ENCODE peak calls at places on chromosomes 16 and 17, in nine cellular contexts. C is HepG2, R is PC-3, V is endothelial cell of umbilical vein, G is GM12878, D is keratinocyte, A is MM.1S, B is fibroblast of lung, U is neural progenitor cell. N is an unnamed sample.

GRCh38 chr17:64920026-64920418 is 744 bp upstream of the LRRC37A3 start:
- DNase-seq in G (no peak), D (no peak), R (peak), B (no peak), V (no peak), A (no peak), U (peak), C (peak), N (peak)

GRCh38 chr17:63930951-63931575 is 1.1 kb downstream of the CD79B start:
- DNase-seq in U (peak), V (no peak), A (peak), B (no peak), R (no peak), C (no peak), D (no peak), G (no peak), N (no peak)

GRCh38 chr16:78794581-78795300 is 695.3 kb downstream of the WWOX start:
- DNase-seq in U (no peak), V (no peak), R (no peak), D (no peak), B (no peak), C (no peak), A (no peak), G (no peak), N (no peak)

GRCh38 chr16:1332618-1333148 is 762 bp upstream of the BAIAP3 start:
- DNase-seq in G (no peak), B (no peak), A (no peak), U (no peak), V (no peak), R (no peak), C (no peak), D (no peak), N (no peak)

GRCh38 chr17:73278465-73279453 is 17.1 kb upstream of the CPSF4L start:
- DNase-seq in B (peak), C (no peak), R (peak), D (no peak), V (peak), U (no peak), G (no peak), A (no peak), N (peak)

GRCh38 chr17:29063992-29064391 is 21.1 kb downstream of the PIPOX start:
- DNase-seq in V (peak), R (no peak), A (no peak), D (no peak), U (no peak), B (no peak), C (no peak), G (no peak), N (no peak)

GRCh38 chr17:78127888-78128615 is 503 bp downstream of the TMC6 start:
- DNase-seq in G (no peak), B (no peak), A (no peak), V (no peak), R (peak), C (peak), D (no peak), U (peak), N (no peak)

GRCh38 chr17:50689251-50689650 is 18.5 kb downstream of the ANKRD40 start:
- DNase-seq in U (peak), B (peak), D (no peak), G (no peak), V (no peak), A (no peak), C (no peak), R (peak), N (no peak)

GRCh38 chr17:8152112-8152775 is at the start of gene PER1:
- DNase-seq in A (peak), C (peak), G (peak), R (peak), D (no peak), V (peak), U (peak), B (peak), N (peak)

GRCh38 chr16:27903046-27903655 is 160.4 kb downstream of the GSG1L start:
- DNase-seq in C (no peak), U (no peak), A (no peak), G (no peak), B (no peak), D (no peak), R (no peak), V (no peak), N (no peak)

GRCh38 chr17:82232322-82232785 is 3.5 kb downstream of the SLC16A3 start:
- DNase-seq in D (no peak), R (no peak), A (no peak), G (no peak), C (no peak), U (no peak), B (no peak), V (no peak), N (no peak)

GRCh38 chr17:42346473-42346872 is 41.8 kb downstream of the STAT3 start:
- DNase-seq in U (no peak), D (no peak), G (no peak), C (no peak), R (no peak), A (no peak), V (no peak), B (no peak), N (no peak)

GRCh38 chr16:7025616-7026190 is 306.9 kb upstream of the RBFOX1 start:
- DNase-seq in G (no peak), R (peak), A (peak), D (no peak), U (peak), V (no peak), C (peak), B (no peak), N (peak)

GRCh38 chr17:1169471-1169908 is 10.3 kb downstream of the ABR start:
- DNase-seq in A (no peak), B (no peak), D (no peak), U (no peak), R (no peak), G (no peak), C (no peak), V (no peak), N (no peak)

GRCh38 chr16:80986557-80986956 is 20.1 kb downstream of the CMC2 start:
- DNase-seq in B (no peak), A (no peak), C (no peak), U (no peak), V (no peak), G (no peak), R (no peak), D (no peak), N (no peak)

GRCh38 chr17:50169121-50169764 is 3.4 kb downstream of the SGCA start:
- DNase-seq in D (no peak), C (peak), U (peak), B (peak), R (peak), V (peak), A (peak), G (peak), N (peak)

GRCh38 chr17:76166168-76166567 is 25.1 kb upstream of the FOXJ1 start:
- DNase-seq in D (no peak), B (peak), G (no peak), V (no peak), A (no peak), R (no peak), U (no peak), C (no peak), N (no peak)

GRCh38 chr16:50369133-50369804 is 481 bp upstream of the BRD7 start:
- DNase-seq in R (no peak), A (no peak), B (no peak), G (no peak), V (peak), C (no peak), D (no peak), U (no peak), N (no peak)

GRCh38 chr16:50363656-50364055 is 5.1 kb downstream of the BRD7 start:
- DNase-seq in R (no peak), C (no peak), A (no peak), B (no peak), D (no peak), G (no peak), V (no peak), U (no peak), N (no peak)

GRCh38 chr16:50367777-50368409 is 895 bp downstream of the BRD7 start:
- DNase-seq in A (no peak), G (no peak), C (no peak), R (peak), D (no peak), B (no peak), U (no peak), V (peak), N (no peak)

GRCh38 chr16:50368410-50369132 is at the start of gene BRD7:
- DNase-seq in A (peak), U (peak), C (peak), G (no peak), D (no peak), R (peak), V (peak), B (peak), N (peak)

DNA sequence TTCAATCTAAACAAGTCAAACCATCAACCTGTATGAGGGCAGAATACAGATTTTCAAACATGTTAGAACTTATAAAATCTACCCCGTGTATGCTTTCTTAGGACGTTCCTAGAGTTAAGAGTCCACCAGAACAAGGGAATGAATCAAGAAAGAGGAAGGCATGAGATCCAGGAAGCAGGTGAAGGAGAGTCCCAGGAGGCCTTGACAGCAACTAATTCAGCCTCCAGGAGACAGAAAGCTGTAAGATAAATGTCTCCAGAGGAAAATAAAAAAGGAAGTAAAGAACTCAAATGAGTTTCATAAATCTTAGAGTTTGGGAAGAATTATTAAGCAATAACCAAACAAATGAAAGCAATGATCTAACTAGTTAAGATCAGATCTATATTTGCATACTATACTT is 2.7 kb downstream of the BRD7 start:
- DNase-seq in A (no peak), C (no peak), R (no peak), G (no peak), V (no peak), U (no peak), D (no peak), B (no peak), N (no peak)
- H3K4me3 ChIP-seq in A (no peak), C (peak), R (peak), G (peak), V (no peak), U (no peak), D (no peak), B (no peak), N (no peak)

GRCh38 chr17:58997756-58998553 is 108.7 kb downstream of the TRIM37 start:
- DNase-seq in R (peak), G (no peak), A (no peak), D (no peak), V (no peak), C (no peak), B (peak), U (no peak), N (no peak)
- TF ChIP-seq EZH2 in R (no peak), G (no peak), A (no peak), D (no peak), V (no peak), C (no peak), B (no peak), U (no peak), N (no peak)

DNA sequence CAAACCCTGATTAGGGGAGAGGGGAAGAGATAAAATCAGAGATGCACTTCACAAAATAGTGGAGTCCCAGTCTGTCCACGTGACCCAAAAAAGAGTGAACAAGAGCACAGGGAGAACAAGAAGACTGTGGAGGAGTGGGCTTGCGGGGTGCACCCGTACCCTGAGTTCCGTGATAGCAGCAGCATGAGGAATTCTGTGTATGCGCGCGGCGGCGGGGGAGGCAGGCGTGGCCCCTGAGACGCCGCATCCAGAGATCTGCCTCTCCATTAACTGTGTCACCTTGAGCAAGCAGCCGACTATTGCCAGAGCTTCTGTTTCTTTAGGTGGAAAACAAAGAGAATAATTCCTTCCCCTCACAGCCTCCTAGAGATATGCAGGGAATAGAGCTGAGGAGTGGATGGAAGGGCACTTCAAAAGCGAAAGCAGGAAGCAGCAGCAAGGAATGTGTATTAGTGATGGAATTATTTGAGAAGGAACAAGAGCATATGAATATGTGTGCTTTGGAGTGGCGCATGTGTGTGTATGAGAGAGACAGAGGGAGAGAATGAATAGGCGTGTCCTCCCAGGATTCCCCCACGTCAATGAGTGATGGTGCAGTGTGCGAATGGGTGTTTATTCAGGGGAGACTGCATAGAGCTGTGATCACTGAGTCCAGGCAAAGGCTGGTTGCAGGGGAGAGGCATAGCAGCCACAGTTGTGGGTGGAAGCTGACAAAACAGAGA is 10.4 kb upstream of the SOX9 start:
- DNase-seq in U (no peak), R (no peak), G (no peak), B (no peak), V (no peak), A (no peak), D (no peak), C (no peak), N (no peak)
- H3K4me3 ChIP-seq in U (no peak), R (no peak), G (no peak), B (peak), V (no peak), A (no peak), D (peak), C (no peak), N (no peak)

GRCh38 chr17:79799174-79799537 is 2.3 kb upstream of the CBX8 start:
- DNase-seq in G (no peak), V (no peak), D (no peak), B (no peak), U (peak), A (no peak), C (no peak), R (no peak), N (no peak)
- TF ChIP-seq EZH2 in G (no peak), V (peak), D (no peak), B (no peak), U (peak), A (no peak), C (no peak), R (peak), N (no peak)